ENCODE peak calls at places on chromosomes 12 and 14, in five cellular contexts. One of them, this sample, is unnamed.

GRCh38 chr12:16359512-16360491 is 12.4 kb downstream of the MGST1 start:
- DNase-seq in fibroblast of the aortic adventitia: peak
- DNase-seq in AG04450: no peak
- DNase-seq in A549: peak
- DNase-seq in fibroblast of mammary gland: peak
- DNase-seq in this sample: peak

GRCh38 chr14:53460544-53460943 is 307.4 kb upstream of the DDHD1 start:
- DNase-seq in fibroblast of the aortic adventitia: no peak
- DNase-seq in AG04450: no peak
- DNase-seq in A549: no peak
- DNase-seq in fibroblast of mammary gland: no peak
- DNase-seq in this sample: no peak

GRCh38 chr14:105962532-105962931 is 436.1 kb downstream of the TMEM121 start:
- DNase-seq in fibroblast of the aortic adventitia: no peak
- DNase-seq in AG04450: no peak
- DNase-seq in A549: no peak
- DNase-seq in fibroblast of mammary gland: no peak
- DNase-seq in this sample: no peak

GRCh38 chr12:82952946-82953345 is 266.2 kb downstream of the TMTC2 start:
- DNase-seq in fibroblast of the aortic adventitia: no peak
- DNase-seq in AG04450: no peak
- DNase-seq in A549: no peak
- DNase-seq in fibroblast of mammary gland: no peak
- DNase-seq in this sample: no peak

GRCh38 chr12:46450279-46450748 is 77.7 kb upstream of the SLC38A2 start:
- DNase-seq in fibroblast of the aortic adventitia: no peak
- DNase-seq in AG04450: no peak
- DNase-seq in A549: no peak
- DNase-seq in fibroblast of mammary gland: no peak
- DNase-seq in this sample: no peak

GRCh38 chr12:26046886-26047285 is 78.0 kb downstream of the BHLHE41 start:
- DNase-seq in fibroblast of the aortic adventitia: no peak
- DNase-seq in AG04450: no peak
- DNase-seq in A549: no peak
- DNase-seq in fibroblast of mammary gland: no peak
- DNase-seq in this sample: no peak

GRCh38 chr14:38716871-38717270 is 386.2 kb downstream of the SEC23A start:
- DNase-seq in fibroblast of the aortic adventitia: no peak
- DNase-seq in AG04450: no peak
- DNase-seq in A549: no peak
- DNase-seq in fibroblast of mammary gland: no peak
- DNase-seq in this sample: no peak

GRCh38 chr12:4269279-4269991 is 4.1 kb upstream of the CCND2 start:
- DNase-seq in fibroblast of the aortic adventitia: no peak
- DNase-seq in AG04450: no peak
- DNase-seq in A549: no peak
- DNase-seq in fibroblast of mammary gland: peak
- DNase-seq in this sample: peak

GRCh38 chr12:56487448-56488040 is 417 bp downstream of the GLS2 start:
- DNase-seq in fibroblast of the aortic adventitia: no peak
- DNase-seq in AG04450: no peak
- DNase-seq in A549: no peak
- DNase-seq in fibroblast of mammary gland: peak
- DNase-seq in this sample: peak

GRCh38 chr14:75717729-75718128 is 56.7 kb downstream of the TTLL5 start:
- DNase-seq in fibroblast of the aortic adventitia: no peak
- DNase-seq in AG04450: no peak
- DNase-seq in A549: no peak
- DNase-seq in fibroblast of mammary gland: no peak
- DNase-seq in this sample: no peak

GRCh38 chr14:103275000-103275399 is 59.0 kb upstream of the EIF5 start:
- DNase-seq in fibroblast of the aortic adventitia: no peak
- DNase-seq in AG04450: no peak
- DNase-seq in A549: no peak
- DNase-seq in fibroblast of mammary gland: no peak
- DNase-seq in this sample: no peak

GRCh38 chr12:111056618-111057521 is 136.5 kb upstream of the MYL2 start:
- DNase-seq in fibroblast of the aortic adventitia: no peak
- DNase-seq in AG04450: no peak
- DNase-seq in A549: no peak
- DNase-seq in fibroblast of mammary gland: no peak
- DNase-seq in this sample: no peak

GRCh38 chr12:109863961-109864712 is 16.2 kb downstream of the GLTP start:
- DNase-seq in fibroblast of the aortic adventitia: peak
- DNase-seq in AG04450: no peak
- DNase-seq in A549: no peak
- DNase-seq in fibroblast of mammary gland: peak
- DNase-seq in this sample: peak

GRCh38 chr14:69363964-69364363 is 34.1 kb downstream of the ERH start:
- DNase-seq in fibroblast of the aortic adventitia: no peak
- DNase-seq in AG04450: no peak
- DNase-seq in A549: no peak
- DNase-seq in fibroblast of mammary gland: no peak
- DNase-seq in this sample: no peak

GRCh38 chr14:94345344-94346072 is 22.4 kb upstream of the SERPINA6 start:
- DNase-seq in fibroblast of the aortic adventitia: peak
- DNase-seq in AG04450: peak
- DNase-seq in A549: peak
- DNase-seq in fibroblast of mammary gland: peak
- DNase-seq in this sample: peak

GRCh38 chr12:33000016-33000415 is 103.4 kb upstream of the PKP2 start:
- DNase-seq in fibroblast of the aortic adventitia: no peak
- DNase-seq in AG04450: no peak
- DNase-seq in A549: no peak
- DNase-seq in fibroblast of mammary gland: no peak
- DNase-seq in this sample: no peak

GRCh38 chr12:22899184-22899583 is 274.2 kb downstream of the ETNK1 start:
- DNase-seq in fibroblast of the aortic adventitia: no peak
- DNase-seq in AG04450: no peak
- DNase-seq in A549: no peak
- DNase-seq in fibroblast of mammary gland: no peak
- DNase-seq in this sample: no peak

GRCh38 chr12:3595721-3596120 is 104.7 kb downstream of the PRMT8 start:
- DNase-seq in fibroblast of the aortic adventitia: no peak
- DNase-seq in AG04450: no peak
- DNase-seq in A549: no peak
- DNase-seq in fibroblast of mammary gland: no peak
- DNase-seq in this sample: no peak

GRCh38 chr14:100893228-100893601 is 10.3 kb downstream of the RTL1 start:
- DNase-seq in fibroblast of the aortic adventitia: no peak
- DNase-seq in AG04450: no peak
- DNase-seq in A549: no peak
- DNase-seq in fibroblast of mammary gland: no peak
- DNase-seq in this sample: no peak

GRCh38 chr14:78316058-78316457 is 145.9 kb downstream of the NRXN3 start:
- DNase-seq in fibroblast of the aortic adventitia: no peak
- DNase-seq in AG04450: no peak
- DNase-seq in A549: no peak
- DNase-seq in fibroblast of mammary gland: no peak
- DNase-seq in this sample: no peak

GRCh38 chr12:62604856-62605255 is 138.2 kb downstream of the MON2 start:
- DNase-seq in fibroblast of the aortic adventitia: peak
- DNase-seq in AG04450: no peak
- DNase-seq in A549: no peak
- DNase-seq in fibroblast of mammary gland: peak
- DNase-seq in this sample: peak

GRCh38 chr12:123106640-123107359 is 44.1 kb downstream of the PITPNM2 start:
- DNase-seq in fibroblast of the aortic adventitia: no peak
- DNase-seq in AG04450: no peak
- DNase-seq in A549: no peak
- DNase-seq in fibroblast of mammary gland: no peak
- DNase-seq in this sample: no peak

GRCh38 chr14:75113932-75114539 is 12.8 kb downstream of the NEK9 start:
- DNase-seq in fibroblast of the aortic adventitia: no peak
- DNase-seq in AG04450: no peak
- DNase-seq in A549: no peak
- DNase-seq in fibroblast of mammary gland: no peak
- DNase-seq in this sample: no peak

GRCh38 chr12:48788852-48789775 is at the start of gene ADCY6:
- DNase-seq in fibroblast of the aortic adventitia: peak
- DNase-seq in AG04450: no peak
- DNase-seq in A549: peak
- DNase-seq in fibroblast of mammary gland: peak
- DNase-seq in this sample: peak

DNA sequence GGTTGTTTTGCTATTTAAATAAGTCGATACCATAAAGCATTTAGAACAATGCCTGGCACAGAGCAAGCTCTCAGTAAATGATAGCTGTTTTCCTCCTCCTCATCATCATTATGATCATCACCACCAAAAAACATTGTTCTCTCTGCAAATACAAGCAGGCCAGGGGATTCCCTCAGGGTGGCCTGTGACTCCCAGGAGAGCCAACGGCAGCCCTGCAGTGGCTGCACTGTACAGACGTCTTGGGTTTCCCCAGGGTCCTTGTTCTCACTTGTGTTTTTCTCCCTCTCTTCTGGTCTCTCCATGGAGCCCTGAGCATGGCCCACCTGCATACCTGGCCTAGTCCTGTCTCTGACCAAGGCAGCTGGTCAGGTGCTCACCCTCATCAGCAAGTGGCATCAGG is 290.9 kb upstream of the PWP1 start:
- DNase-seq in fibroblast of the aortic adventitia: no peak
- DNase-seq in AG04450: no peak
- DNase-seq in A549: no peak
- DNase-seq in fibroblast of mammary gland: no peak
- DNase-seq in this sample: no peak
- TF ChIP-seq CTCF in fibroblast of the aortic adventitia: no peak
- TF ChIP-seq CTCF in AG04450: no peak
- TF ChIP-seq CTCF in A549: no peak
- TF ChIP-seq CTCF in fibroblast of mammary gland: no peak
- TF ChIP-seq CTCF in this sample: no peak

GRCh38 chr12:116144384-116144783 is 133.1 kb downstream of the MED13L start:
- DNase-seq in fibroblast of the aortic adventitia: no peak
- DNase-seq in AG04450: no peak
- DNase-seq in A549: no peak
- DNase-seq in fibroblast of mammary gland: no peak
- DNase-seq in this sample: no peak

GRCh38 chr12:116145451-116145850 is 132.0 kb downstream of the MED13L start:
- DNase-seq in fibroblast of the aortic adventitia: no peak
- DNase-seq in AG04450: no peak
- DNase-seq in A549: no peak
- DNase-seq in fibroblast of mammary gland: no peak
- DNase-seq in this sample: no peak

GRCh38 chr12:116142936-116143882 is 134.3 kb downstream of the MED13L start:
- DNase-seq in fibroblast of the aortic adventitia: peak
- DNase-seq in AG04450: no peak
- DNase-seq in A549: no peak
- DNase-seq in fibroblast of mammary gland: peak
- DNase-seq in this sample: peak

GRCh38 chr12:116141833-116142162 is 135.7 kb downstream of the MED13L start:
- DNase-seq in fibroblast of the aortic adventitia: no peak
- DNase-seq in AG04450: no peak
- DNase-seq in A549: no peak
- DNase-seq in fibroblast of mammary gland: no peak
- DNase-seq in this sample: no peak

GRCh38 chr12:116143883-116144266 is 133.6 kb downstream of the MED13L start:
- DNase-seq in fibroblast of the aortic adventitia: peak
- DNase-seq in AG04450: no peak
- DNase-seq in A549: no peak
- DNase-seq in fibroblast of mammary gland: peak
- DNase-seq in this sample: peak
- H3K4me3 ChIP-seq in fibroblast of the aortic adventitia: no peak
- H3K4me3 ChIP-seq in AG04450: no peak
- H3K4me3 ChIP-seq in A549: no peak
- H3K4me3 ChIP-seq in fibroblast of mammary gland: no peak
- H3K4me3 ChIP-seq in this sample: no peak

DNA sequence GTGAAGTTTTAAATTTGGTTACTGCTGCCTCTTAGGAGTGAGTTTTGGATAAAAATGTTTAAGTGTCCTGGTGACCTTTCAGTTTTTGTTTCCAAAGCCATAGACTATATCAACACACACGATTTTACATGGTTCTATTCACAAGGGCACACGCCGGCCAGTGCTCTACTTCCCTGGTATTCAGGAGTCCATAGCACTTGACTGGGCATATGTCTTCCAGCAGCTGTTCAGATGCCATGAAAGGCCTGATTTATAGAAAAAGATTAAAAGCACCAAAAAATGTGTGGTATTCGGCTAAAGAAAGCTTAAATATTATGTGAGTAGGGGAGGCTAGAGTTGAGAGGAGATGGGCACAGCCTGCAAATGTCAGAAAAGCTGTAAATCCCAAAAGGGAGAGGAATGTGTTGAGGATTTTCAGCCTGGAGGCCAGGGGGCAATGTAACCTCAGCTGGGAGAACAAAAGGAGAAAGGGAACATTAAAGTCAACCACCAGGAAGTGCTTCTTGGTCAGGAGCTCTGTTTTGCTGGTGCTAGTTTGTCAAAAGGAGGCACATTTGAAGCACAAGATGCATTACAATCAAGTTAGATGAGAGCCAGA is 478.4 kb downstream of the RAD51B start:
- DNase-seq in fibroblast of the aortic adventitia: peak
- DNase-seq in AG04450: no peak
- DNase-seq in A549: no peak
- DNase-seq in fibroblast of mammary gland: peak
- DNase-seq in this sample: peak
- TF ChIP-seq CTCF in fibroblast of the aortic adventitia: peak
- TF ChIP-seq CTCF in AG04450: peak
- TF ChIP-seq CTCF in A549: peak
- TF ChIP-seq CTCF in fibroblast of mammary gland: peak
- TF ChIP-seq CTCF in this sample: peak

GRCh38 chr12:53180931-53181645 is 363 bp upstream of the CSAD start:
- DNase-seq in fibroblast of the aortic adventitia: peak
- DNase-seq in AG04450: no peak
- DNase-seq in A549: peak
- DNase-seq in fibroblast of mammary gland: peak
- DNase-seq in this sample: peak

GRCh38 chr12:53184828-53185227 is 4.1 kb upstream of the CSAD start:
- DNase-seq in fibroblast of the aortic adventitia: no peak
- DNase-seq in AG04450: no peak
- DNase-seq in A549: no peak
- DNase-seq in fibroblast of mammary gland: no peak
- DNase-seq in this sample: no peak

GRCh38 chr12:53180270-53180930 is at the start of the genes CSAD and ZNF740:
- DNase-seq in fibroblast of the aortic adventitia: peak
- DNase-seq in AG04450: peak
- DNase-seq in A549: peak
- DNase-seq in fibroblast of mammary gland: peak
- DNase-seq in this sample: peak

GRCh38 chr12:53181935-53182334 is 1.2 kb upstream of the CSAD start:
- DNase-seq in fibroblast of the aortic adventitia: no peak
- DNase-seq in AG04450: no peak
- DNase-seq in A549: no peak
- DNase-seq in fibroblast of mammary gland: peak
- DNase-seq in this sample: no peak

DNA sequence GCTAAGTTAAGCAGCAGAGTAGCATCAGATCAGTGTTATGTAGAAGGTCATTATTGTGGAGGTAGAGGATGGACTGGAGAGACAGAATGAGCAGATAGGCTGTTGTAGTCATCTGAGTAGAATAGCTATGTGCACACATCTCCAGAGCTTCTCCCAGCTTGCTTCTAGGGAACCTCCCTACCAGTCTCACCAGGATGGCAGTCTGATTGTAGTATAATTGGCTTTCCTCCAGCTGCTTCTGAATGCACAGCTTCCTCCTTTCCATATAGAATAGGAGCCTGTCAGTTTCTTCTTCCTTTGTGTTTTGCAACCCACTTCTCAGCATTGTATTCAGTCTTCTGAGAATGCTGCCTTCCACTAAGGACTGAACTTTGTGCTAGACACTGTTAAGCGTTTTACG is 2.1 kb upstream of the CSAD start:
- DNase-seq in fibroblast of the aortic adventitia: no peak
- DNase-seq in AG04450: no peak
- DNase-seq in A549: no peak
- DNase-seq in fibroblast of mammary gland: peak
- DNase-seq in this sample: no peak
- H3K4me3 ChIP-seq in fibroblast of the aortic adventitia: peak
- H3K4me3 ChIP-seq in AG04450: peak
- H3K4me3 ChIP-seq in A549: no peak
- H3K4me3 ChIP-seq in fibroblast of mammary gland: no peak
- H3K4me3 ChIP-seq in this sample: no peak